ENCODE peak calls at places on chromosomes 6 and 20, in eight cellular contexts. B is GDM1; N is T-helper 9 cell; D is midbrain; J is NCI-H526; G is HTR-8/SVneo; L is activated T-helper 9 cell treated with anti-CD3 and anti-CD28 coated beads, Interleukin-2, amount 50 U/mL, for 16 hours; O is SIG-M5. E is an unnamed sample.

GRCh38 chr20:59850018-59850641 is 83.3 kb downstream of the SYCP2 start:
- DNase-seq in B (no peak), N (no peak), D (no peak), J (peak), G (peak), L (no peak), O (no peak), E (peak)

GRCh38 chr6:30635834-30636233 is 9.2 kb downstream of the ATAT1 start:
- DNase-seq in B (no peak), N (no peak), D (no peak), J (no peak), G (no peak), L (no peak), O (no peak), E (no peak)

GRCh38 chr6:69146385-69146784 is 511.3 kb downstream of the ADGRB3 start:
- DNase-seq in B (no peak), N (no peak), D (no peak), J (no peak), G (no peak), L (no peak), O (no peak), E (no peak)

GRCh38 chr6:60671369-60671768 is 1614.7 kb downstream of the KHDRBS2 start:
- DNase-seq in B (no peak), N (no peak), D (no peak), J (no peak), G (no peak), L (no peak), O (no peak), E (no peak)

GRCh38 chr20:17808357-17808756 is 108.6 kb downstream of the BANF2 start:
- DNase-seq in B (no peak), N (no peak), D (no peak), J (no peak), G (no peak), L (no peak), O (no peak), E (no peak)

GRCh38 chr20:36614781-36615557 is 9.4 kb downstream of the RAB5IF start:
- DNase-seq in B (no peak), N (no peak), D (no peak), J (no peak), G (no peak), L (no peak), O (no peak), E (no peak)

GRCh38 chr6:165848099-165848461 is 185.0 kb upstream of the PDE10A start:
- DNase-seq in B (no peak), N (no peak), D (no peak), J (no peak), G (no peak), L (no peak), O (no peak), E (no peak)

GRCh38 chr20:33710681-33711445 is 9.2 kb downstream of the PXMP4 start:
- DNase-seq in B (no peak), N (no peak), D (no peak), J (no peak), G (no peak), L (no peak), O (no peak), E (no peak)

GRCh38 chr20:64102647-64103354 is 4.6 kb downstream of the NPBWR2 start:
- DNase-seq in B (no peak), N (no peak), D (no peak), J (peak), G (no peak), L (no peak), O (no peak), E (no peak)

GRCh38 chr6:47116616-47117015 is 74.5 kb upstream of the ADGRF1 start:
- DNase-seq in B (no peak), N (no peak), D (no peak), J (no peak), G (no peak), L (no peak), O (no peak), E (no peak)

GRCh38 chr20:59600472-59600871 is 3.9 kb upstream of the PHACTR3 start:
- DNase-seq in B (no peak), N (no peak), D (no peak), J (no peak), G (no peak), L (no peak), O (no peak), E (no peak)

GRCh38 chr6:147774856-147775255 is 266.4 kb downstream of the SAMD5 start:
- DNase-seq in B (no peak), N (no peak), D (no peak), J (peak), G (no peak), L (no peak), O (no peak), E (no peak)

GRCh38 chr20:364905-365794 is 15.4 kb upstream of the TRIB3 start:
- DNase-seq in B (no peak), N (no peak), D (no peak), J (no peak), G (no peak), L (no peak), O (no peak), E (no peak)

GRCh38 chr6:137309078-137309762 is 90.0 kb upstream of the IFNGR1 start:
- DNase-seq in B (peak), N (peak), D (peak), J (no peak), G (peak), L (no peak), O (no peak), E (peak)

GRCh38 chr6:116329156-116329555 is 41.6 kb upstream of the DSE start:
- DNase-seq in B (no peak), N (no peak), D (no peak), J (no peak), G (no peak), L (no peak), O (no peak), E (no peak)

GRCh38 chr20:3890410-3890751 is 1.2 kb downstream of the PANK2 start:
- DNase-seq in B (no peak), N (no peak), D (no peak), J (peak), G (no peak), L (no peak), O (no peak), E (peak)

GRCh38 chr20:13085275-13085674 is 76.5 kb downstream of the SPTLC3 start:
- DNase-seq in B (no peak), N (no peak), D (no peak), J (no peak), G (no peak), L (no peak), O (no peak), E (no peak)

GRCh38 chr6:42781546-42781810 is 374 bp upstream of the BICRAL start:
- DNase-seq in B (no peak), N (no peak), D (no peak), J (no peak), G (no peak), L (no peak), O (no peak), E (no peak)

GRCh38 chr6:163438940-163439335 is 24.4 kb downstream of the QKI start:
- DNase-seq in B (no peak), N (peak), D (peak), J (peak), G (no peak), L (peak), O (no peak), E (no peak)

GRCh38 chr20:49661560-49662329 is 51.9 kb downstream of the B4GALT5 start:
- DNase-seq in B (no peak), N (no peak), D (no peak), J (no peak), G (no peak), L (no peak), O (no peak), E (no peak)

GRCh38 chr6:169087436-169088046 is 166.1 kb downstream of the THBS2 start:
- DNase-seq in B (no peak), N (no peak), D (no peak), J (no peak), G (no peak), L (no peak), O (no peak), E (no peak)

GRCh38 chr6:31660224-31660997 is at the start of gene C6orf47:
- DNase-seq in B (peak), N (peak), D (peak), J (peak), G (peak), L (peak), O (no peak), E (no peak)

GRCh38 chr6:129417416-129418086 is 292.4 kb downstream of the ARHGAP18 start:
- DNase-seq in B (no peak), N (no peak), D (no peak), J (no peak), G (no peak), L (no peak), O (no peak), E (no peak)

GRCh38 chr6:157861814-157862213 is 38.8 kb downstream of the SNX9 start:
- DNase-seq in B (no peak), N (no peak), D (no peak), J (no peak), G (no peak), L (no peak), O (no peak), E (no peak)

GRCh38 chr6:106145741-106146227 is 59.6 kb downstream of the PRDM1 start:
- DNase-seq in B (no peak), N (no peak), D (no peak), J (no peak), G (no peak), L (no peak), O (no peak), E (no peak)